ENCODE peak calls at places on chromosomes 11 and 22, in four cellular contexts. K is mesendoderm, B is IMR-90, Q is H1. C is an unnamed sample.

GRCh38 chr11:1059759-1060158 is 14.9 kb upstream of the MUC2 start:
- DNase-seq in K (peak), B (no peak), Q (no peak), C (peak)

GRCh38 chr11:72899238-72899637 is 85.0 kb downstream of the ATG16L2 start:
- DNase-seq in K (no peak), B (peak), Q (no peak), C (no peak)

GRCh38 chr11:75301602-75302345 is 49.7 kb downstream of the ARRB1 start:
- DNase-seq in K (no peak), B (no peak), Q (no peak), C (no peak)

GRCh38 chr11:61618991-61619390 is 38.1 kb upstream of the SYT7 start:
- DNase-seq in K (peak), B (no peak), Q (no peak), C (no peak)

GRCh38 chr11:37616291-37616690 is 1018.3 kb upstream of the RAG2 start:
- DNase-seq in K (no peak), B (no peak), Q (no peak), C (no peak)

GRCh38 chr11:116233581-116233980 is 539.2 kb downstream of the BUD13 start:
- DNase-seq in K (no peak), B (no peak), Q (no peak), C (no peak)

GRCh38 chr22:25668437-25668836 is 73.6 kb upstream of the MYO18B start:
- DNase-seq in K (no peak), B (peak), Q (no peak), C (no peak)

GRCh38 chr22:38868886-38869381 is 3.1 kb downstream of the CBX6 start:
- DNase-seq in K (peak), B (peak), Q (peak), C (peak)

GRCh38 chr22:21761086-21761485 is 25.5 kb upstream of the YPEL1 start:
- DNase-seq in K (no peak), B (peak), Q (no peak), C (no peak)

GRCh38 chr22:22391543-22391942 is 117.0 kb downstream of the ZNF280B start:
- DNase-seq in K (no peak), B (no peak), Q (no peak), C (no peak)

GRCh38 chr22:24816841-24817240 is 10.8 kb downstream of the SGSM1 start:
- DNase-seq in K (no peak), B (no peak), Q (no peak), C (no peak)

GRCh38 chr11:46308632-46309419 is 31.4 kb downstream of the CREB3L1 start:
- DNase-seq in K (peak), B (peak), Q (peak), C (peak)

GRCh38 chr11:76210920-76211851 is 4.9 kb upstream of the WNT11 start:
- DNase-seq in K (no peak), B (no peak), Q (no peak), C (no peak)

GRCh38 chr22:35449829-35450689 is 50.1 kb downstream of the MCM5 start:
- DNase-seq in K (no peak), B (no peak), Q (no peak), C (no peak)

GRCh38 chr22:49532831-49533802 is 294.6 kb downstream of the BRD1 start:
- DNase-seq in K (no peak), B (no peak), Q (no peak), C (no peak)

GRCh38 chr11:103537904-103538502 is 428.8 kb downstream of the DYNC2H1 start:
- DNase-seq in K (peak), B (peak), Q (no peak), C (no peak)

GRCh38 chr11:103542851-103543250 is 433.6 kb downstream of the DYNC2H1 start:
- DNase-seq in K (no peak), B (no peak), Q (no peak), C (no peak)

GRCh38 chr11:103543456-103543855 is 434.2 kb downstream of the DYNC2H1 start:
- DNase-seq in K (no peak), B (no peak), Q (no peak), C (no peak)

GRCh38 chr11:103539166-103539565 is 429.9 kb downstream of the DYNC2H1 start:
- DNase-seq in K (no peak), B (no peak), Q (no peak), C (no peak)

DNA sequence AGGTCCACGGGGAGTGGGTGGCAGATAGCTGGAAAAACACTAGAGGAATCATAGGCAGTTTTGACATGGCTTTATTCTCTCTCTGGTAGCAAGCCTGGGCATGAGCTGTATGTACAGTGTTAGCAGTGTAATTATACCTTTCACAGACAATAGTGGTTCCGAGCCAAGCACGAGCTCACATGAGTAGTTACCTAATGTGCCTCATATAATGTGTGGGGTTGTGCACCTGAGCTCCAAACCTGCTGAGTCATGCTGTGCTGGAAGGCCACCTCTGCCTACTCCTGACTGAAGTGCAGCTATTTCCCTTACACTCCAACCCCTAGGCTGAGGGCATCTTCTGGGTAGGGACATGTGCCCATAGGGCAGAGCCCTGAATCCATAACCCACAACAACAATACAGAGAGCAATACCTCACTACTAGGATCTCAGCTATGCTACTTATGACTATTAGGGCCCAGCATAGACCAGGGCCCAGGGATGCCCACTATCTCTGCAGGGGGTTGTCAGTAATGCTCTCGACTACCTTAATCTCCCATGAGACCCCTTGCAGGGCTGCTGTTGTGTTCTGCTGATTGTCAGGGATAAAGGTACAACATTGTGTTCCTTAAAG is 432.1 kb downstream of the DYNC2H1 start:
- DNase-seq in K (peak), B (no peak), Q (no peak), C (no peak)
- H3K56ac ChIP-seq in K (no peak), B (no peak), Q (no peak), C (no peak)

DNA sequence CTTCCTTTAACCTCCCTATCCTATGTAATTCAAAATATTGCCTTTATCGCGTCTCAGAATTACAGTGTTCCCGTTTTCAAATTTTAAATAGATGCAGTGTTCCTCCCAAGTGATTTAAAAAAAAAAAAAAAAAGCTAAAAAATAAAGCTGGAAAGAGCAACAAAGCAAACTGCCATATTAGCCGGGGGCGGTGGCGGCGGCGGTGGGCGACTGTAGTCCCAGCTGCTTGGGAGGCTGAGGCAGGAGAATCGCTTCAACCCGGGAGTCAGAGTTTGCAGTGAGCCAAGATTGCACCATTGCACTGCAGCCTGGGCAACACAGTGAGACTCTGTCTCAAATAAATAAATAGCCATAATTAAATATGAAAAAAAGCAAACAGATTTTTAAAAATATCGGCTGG is 5.5 kb upstream of the AGBL2 start:
- DNase-seq in K (no peak), B (no peak), Q (peak), C (no peak)
- H3K56ac ChIP-seq in K (no peak), B (no peak), Q (no peak), C (no peak)

DNA sequence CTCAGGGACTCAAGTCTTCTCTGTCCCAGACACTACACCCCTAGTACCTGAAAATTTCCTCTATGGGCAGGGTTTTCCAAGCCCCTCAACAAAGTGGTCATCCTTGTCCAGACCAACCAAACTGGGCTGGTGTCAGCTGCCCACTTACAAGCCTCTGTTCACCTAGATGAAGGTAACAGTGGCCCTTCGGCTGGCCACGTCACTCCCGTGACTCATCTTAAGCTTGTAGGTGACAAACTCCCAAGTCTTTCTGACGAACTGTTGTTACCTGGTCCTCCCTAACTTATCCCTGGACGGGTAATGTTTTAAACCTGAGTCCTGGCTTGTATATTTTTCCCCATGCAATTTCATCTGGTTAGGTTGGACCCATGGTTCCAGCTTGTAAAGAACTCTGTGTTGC is 4.7 kb downstream of the CXCR5 start:
- DNase-seq in K (no peak), B (no peak), Q (no peak), C (no peak)
- H3K56ac ChIP-seq in K (peak), B (peak), Q (no peak), C (no peak)

GRCh38 chr11:99973993-99974392 is 713.1 kb upstream of the ARHGAP42 start:
- DNase-seq in K (peak), B (no peak), Q (no peak), C (no peak)

DNA sequence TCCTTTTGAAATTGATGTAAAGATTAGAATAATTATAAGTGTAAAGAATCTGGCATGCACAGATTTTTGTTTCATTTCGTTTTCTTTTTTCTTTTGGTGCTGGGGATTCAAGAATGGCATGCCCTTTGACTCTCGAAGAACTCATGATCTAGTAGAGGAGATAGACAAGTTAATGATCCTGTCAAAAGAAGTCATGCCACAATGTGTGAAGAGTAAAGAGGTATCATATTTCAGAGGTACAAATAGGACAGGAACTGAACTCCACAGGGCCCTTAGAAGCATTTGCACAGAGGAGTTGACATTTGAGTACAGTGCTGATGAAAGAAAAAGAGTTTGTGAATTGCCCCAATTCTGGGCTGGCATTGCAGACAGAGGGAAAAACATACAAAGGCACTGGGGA is 708.0 kb upstream of the ARHGAP42 start:
- DNase-seq in K (no peak), B (no peak), Q (no peak), C (no peak)
- H3K56ac ChIP-seq in K (no peak), B (no peak), Q (no peak), C (no peak)

C was measured in H9.